ENCODE peak calls at places on chromosome 5, in ten cellular contexts. X is cardiac fibroblast; Z is WERI-Rb-1; B is ovary; T is H1; V is suprapubic skin; S is CD8-positive, alpha-beta T cell; N is bronchial epithelial cell; I is stomach; D is AG10803. G is an unnamed sample.

GRCh38 chr5:81506900-81507588 is 113.1 kb upstream of the ACOT12 start:
- DNase-seq in X (peak; percentile 95), Z (peak; percentile 59), B (no peak), T (no peak), V (no peak), S (no peak), N (peak; percentile 80), I (peak; percentile 42), D (peak; percentile 90), G (peak; percentile 14)

GRCh38 chr5:163459465-163459887 is 426 bp downstream of the NUDCD2 start:
- DNase-seq in X (no peak), Z (no peak), B (no peak), T (no peak), V (no peak), S (no peak), N (peak; percentile 23), I (no peak), D (no peak), G (no peak)

GRCh38 chr5:6637022-6637421 is 3.8 kb downstream of the SRD5A1 start:
- DNase-seq in X (no peak), Z (no peak), B (no peak), T (no peak), V (no peak), S (no peak), N (no peak), I (no peak), D (no peak), G (no peak)

GRCh38 chr5:7886849-7887460 is 18.0 kb downstream of the MTRR start:
- DNase-seq in X (peak; percentile 67), Z (no peak), B (no peak), T (no peak), V (no peak), S (no peak), N (peak; percentile 53), I (no peak), D (peak; percentile 66), G (no peak)

GRCh38 chr5:106380736-106381135 is 1290.0 kb downstream of the EFNA5 start:
- DNase-seq in X (no peak), Z (no peak), B (no peak), T (no peak), V (no peak), S (no peak), N (peak; percentile 66), I (no peak), D (peak; percentile 37), G (no peak)

GRCh38 chr5:16866795-16867584 is 69.1 kb downstream of the MYO10 start:
- DNase-seq in X (peak; percentile 71), Z (peak; percentile 29), B (no peak), T (peak; percentile 58), V (no peak), S (no peak), N (no peak), I (peak; percentile 79), D (no peak), G (no peak)

GRCh38 chr5:4662845-4663244 is 477.3 kb upstream of the ADAMTS16 start:
- DNase-seq in X (no peak), Z (peak; percentile 31), B (no peak), T (no peak), V (no peak), S (no peak), N (no peak), I (no peak), D (no peak), G (no peak)

GRCh38 chr5:143066556-143067281 is 296.5 kb downstream of the ARHGAP26 start:
- DNase-seq in X (no peak), Z (no peak), B (no peak), T (no peak), V (no peak), S (no peak), N (no peak), I (no peak), D (peak; percentile 45), G (no peak)

GRCh38 chr5:21709766-21710165 is 1143.4 kb downstream of the CDH12 start:
- DNase-seq in X (no peak), Z (no peak), B (no peak), T (no peak), V (no peak), S (no peak), N (no peak), I (no peak), D (no peak), G (no peak)

GRCh38 chr5:101878190-101878589 is 417.9 kb downstream of the SLCO4C1 start:
- DNase-seq in X (no peak), Z (no peak), B (no peak), T (no peak), V (no peak), S (no peak), N (no peak), I (no peak), D (no peak), G (no peak)

GRCh38 chr5:112418412-112419049 is 546 bp downstream of the EPB41L4A start:
- DNase-seq in X (no peak), Z (no peak), B (no peak), T (no peak), V (no peak), S (no peak), N (no peak), I (no peak), D (no peak), G (peak; percentile 2)

GRCh38 chr5:149581192-149581861 is at the start of gene ARHGEF37:
- DNase-seq in X (peak; percentile 83), Z (peak; percentile 64), B (peak; percentile 93), T (peak; percentile 73), V (peak; percentile 93), S (peak; percentile 10), N (peak; percentile 45), I (peak; percentile 96), D (peak; percentile 50), G (peak; percentile 13)

GRCh38 chr5:2133080-2133479 is 250.4 kb upstream of the IRX4 start:
- DNase-seq in X (no peak), Z (no peak), B (no peak), T (no peak), V (no peak), S (no peak), N (no peak), I (no peak), D (no peak), G (no peak)

GRCh38 chr5:19676895-19677294 is 311.1 kb downstream of the CDH18 start:
- DNase-seq in X (no peak), Z (no peak), B (no peak), T (no peak), V (no peak), S (no peak), N (peak; percentile 1), I (no peak), D (no peak), G (no peak)

GRCh38 chr5:179906795-179907569 is 715 bp downstream of the TBC1D9B start:
- DNase-seq in X (peak; percentile 26), Z (no peak), B (peak; percentile 61), T (peak; percentile 69), V (no peak), S (no peak), N (peak; percentile 22), I (peak; percentile 44), D (peak; percentile 13), G (peak; percentile 28)

GRCh38 chr5:78537821-78538220 is 110.8 kb downstream of the LHFPL2 start:
- DNase-seq in X (peak; percentile 80), Z (peak; percentile 50), B (no peak), T (no peak), V (no peak), S (no peak), N (peak; percentile 91), I (no peak), D (peak; percentile 62), G (no peak)

GRCh38 chr5:939368-939767 is 46.7 kb downstream of the TRIP13 start:
- DNase-seq in X (no peak), Z (no peak), B (no peak), T (no peak), V (peak; percentile 45), S (no peak), N (no peak), I (no peak), D (no peak), G (no peak)

GRCh38 chr5:13478831-13479465 is 465.5 kb downstream of the DNAH5 start:
- DNase-seq in X (no peak), Z (peak; percentile 63), B (no peak), T (peak; percentile 48), V (no peak), S (no peak), N (peak; percentile 64), I (peak; percentile 50), D (peak; percentile 47), G (peak; percentile 36)

DNA sequence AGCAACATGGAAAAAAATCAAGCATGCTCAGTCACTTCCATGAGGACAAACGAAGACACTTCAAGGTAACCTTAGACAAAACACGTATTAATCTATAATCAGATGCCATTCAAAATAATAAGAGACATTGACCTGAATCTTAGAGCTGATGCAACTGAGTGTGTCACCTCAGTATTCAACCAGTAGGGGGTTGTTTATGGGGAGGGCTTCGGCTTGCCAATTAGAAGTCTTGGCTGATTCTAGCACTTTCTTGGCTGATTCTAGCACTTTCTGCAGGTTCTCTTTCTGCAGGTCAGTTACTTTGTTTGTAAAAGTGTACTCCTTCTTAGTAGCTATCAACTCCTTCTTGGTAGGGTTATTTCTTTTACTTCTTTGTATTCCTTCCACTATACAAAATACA is 317.6 kb downstream of the ENC1 start:
- DNase-seq in X (no peak), Z (no peak), B (no peak), T (no peak), V (no peak), S (no peak), N (no peak), I (no peak), D (no peak), G (no peak)
- TF ChIP-seq CTCF in X (no peak), Z (peak; percentile 18), B (no peak), T (no peak), V (no peak), S (no peak), N (no peak), I (no peak), D (no peak), G (no peak)

DNA sequence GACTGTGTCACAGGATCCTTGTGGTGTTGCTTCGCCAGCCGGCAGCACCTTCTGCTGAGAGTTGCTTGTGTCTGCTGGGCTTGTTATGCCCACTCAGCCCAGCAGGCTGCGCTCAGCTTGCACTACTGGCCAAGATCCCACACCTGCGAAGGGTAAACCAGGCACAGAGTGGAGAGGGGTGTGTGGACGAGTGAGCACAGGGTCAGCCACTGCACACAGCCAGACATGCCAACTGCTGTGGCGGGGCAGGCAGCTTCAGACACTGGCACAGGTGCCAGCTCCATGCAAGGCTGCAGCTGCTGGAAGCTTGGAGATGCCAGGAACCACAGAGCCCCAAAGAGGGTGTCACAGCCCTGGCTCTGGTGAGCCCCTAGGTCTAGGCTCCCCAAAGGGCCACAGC is 273.6 kb downstream of the CETN3 start:
- DNase-seq in X (no peak), Z (peak; percentile 41), B (no peak), T (peak; percentile 79), V (no peak), S (no peak), N (no peak), I (no peak), D (no peak), G (no peak)
- TF ChIP-seq CTCF in X (no peak), Z (peak; percentile 86), B (no peak), T (peak; percentile 90), V (no peak), S (no peak), N (peak; percentile 25), I (no peak), D (no peak), G (peak; percentile 43)

GRCh38 chr5:123157797-123158528 is 68.9 kb downstream of the PRDM6 start:
- DNase-seq in X (peak; percentile 59), Z (no peak), B (no peak), T (no peak), V (no peak), S (no peak), N (peak; percentile 84), I (no peak), D (peak; percentile 69), G (no peak)
- TF ChIP-seq CTCF in X (no peak), Z (no peak), B (no peak), T (no peak), V (no peak), S (no peak), N (no peak), I (no peak), D (peak; percentile 64), G (no peak)

GRCh38 chr5:88729476-88730182 is 153.4 kb downstream of the MEF2C start:
- DNase-seq in X (peak; percentile 86), Z (peak; percentile 55), B (no peak), T (peak; percentile 67), V (no peak), S (no peak), N (peak; percentile 72), I (peak; percentile 57), D (peak; percentile 76), G (peak; percentile 63)
- TF ChIP-seq CTCF in X (peak; percentile 64), Z (peak; percentile 47), B (peak; percentile 80), T (peak; percentile 50), V (peak; percentile 60), S (peak; percentile 86), N (peak; percentile 51), I (peak; percentile 62), D (peak; percentile 82), G (peak; percentile 97)